ENCODE peak calls at places on chromosome 17, in eight cellular contexts. P is MV-4-11; H is Ammon's horn; D is AML-193; N is stimulated activated CD4-positive, alpha-beta T cell treated with anti-CD3 and anti-CD28 coated beads, Interleukin-1b, Interleukin-23, amount 100 ng/mL, for 24 hours; K is Calu3; Q is activated naive CD8-positive, alpha-beta T cell treated with anti-CD3 and anti-CD28 coated beads for 36 hours; T is fibroblast of the aortic adventitia. A is an unnamed sample.

GRCh38 chr17:32289454-32289853 is 23.8 kb downstream of the RHBDL3 start:
- DNase-seq in P (no peak), H (no peak), D (no peak), N (no peak), K (no peak), Q (no peak), T (no peak), A (no peak)

GRCh38 chr17:48123111-48123510 is 15.5 kb downstream of the SNX11 start:
- DNase-seq in P (no peak), H (peak), D (no peak), N (no peak), K (no peak), Q (no peak), T (no peak), A (no peak)

GRCh38 chr17:28592260-28592659 is 6.6 kb downstream of the SPAG5 start:
- DNase-seq in P (no peak), H (no peak), D (no peak), N (no peak), K (no peak), Q (no peak), T (no peak), A (no peak)

GRCh38 chr17:50167371-50167770 is 1.6 kb downstream of the SGCA start:
- DNase-seq in P (no peak), H (no peak), D (no peak), N (no peak), K (no peak), Q (no peak), T (no peak), A (no peak)

GRCh38 chr17:62797959-62798358 is 10.2 kb downstream of the MARCHF10 start:
- DNase-seq in P (no peak), H (no peak), D (no peak), N (no peak), K (no peak), Q (no peak), T (no peak), A (no peak)

GRCh38 chr17:83189673-83190385 is 110.4 kb downstream of the METRNL start:
- DNase-seq in P (no peak), H (no peak), D (no peak), N (no peak), K (no peak), Q (no peak), T (peak), A (peak)

GRCh38 chr17:60223456-60223855 is 73.7 kb downstream of the CA4 start:
- DNase-seq in P (no peak), H (no peak), D (no peak), N (no peak), K (no peak), Q (no peak), T (no peak), A (no peak)

GRCh38 chr17:18006495-18007239 is 32.3 kb downstream of the ATPAF2 start:
- DNase-seq in P (no peak), H (no peak), D (no peak), N (no peak), K (no peak), Q (no peak), T (no peak), A (no peak)

GRCh38 chr17:81512560-81512983 is at the start of gene ACTG1:
- DNase-seq in P (peak), H (peak), D (peak), N (peak), K (peak), Q (peak), T (peak), A (peak)

GRCh38 chr17:49055181-49055927 is 58.2 kb downstream of the IGF2BP1 start:
- DNase-seq in P (no peak), H (no peak), D (no peak), N (no peak), K (no peak), Q (no peak), T (no peak), A (no peak)

GRCh38 chr17:22310717-22311686 is 618.7 kb downstream of the KCNJ18 start:
- DNase-seq in P (no peak), H (no peak), D (no peak), N (no peak), K (no peak), Q (no peak), T (no peak), A (no peak)

GRCh38 chr17:1360975-1361374 is 39.0 kb downstream of the YWHAE start:
- DNase-seq in P (no peak), H (no peak), D (no peak), N (no peak), K (no peak), Q (peak), T (no peak), A (no peak)

GRCh38 chr17:59387351-59388069 is 56.1 kb downstream of the YPEL2 start:
- DNase-seq in P (no peak), H (no peak), D (no peak), N (no peak), K (no peak), Q (no peak), T (peak), A (no peak)

GRCh38 chr17:76667786-76668453 is 24.4 kb upstream of the ST6GALNAC1 start:
- DNase-seq in P (no peak), H (no peak), D (no peak), N (no peak), K (no peak), Q (no peak), T (no peak), A (peak)

GRCh38 chr17:82315703-82316358 is 1.6 kb downstream of the CD7 start:
- DNase-seq in P (no peak), H (no peak), D (no peak), N (no peak), K (no peak), Q (peak), T (no peak), A (no peak)

GRCh38 chr17:2851615-2852014 is 55.4 kb downstream of the RAP1GAP2 start:
- DNase-seq in P (no peak), H (no peak), D (no peak), N (no peak), K (no peak), Q (no peak), T (no peak), A (no peak)

GRCh38 chr17:64178011-64178825 is 48.3 kb upstream of the ERN1 start:
- DNase-seq in P (no peak), H (no peak), D (no peak), N (no peak), K (no peak), Q (no peak), T (no peak), A (no peak)

GRCh38 chr17:38748329-38749221 is at the start of gene PCGF2:
- DNase-seq in P (no peak), H (peak), D (no peak), N (no peak), K (peak), Q (no peak), T (peak), A (peak)

GRCh38 chr17:41836550-41837196 is 641 bp upstream of the NT5C3B start:
- DNase-seq in P (no peak), H (no peak), D (no peak), N (no peak), K (no peak), Q (no peak), T (no peak), A (no peak)

GRCh38 chr17:40124279-40125141 is 2.7 kb downstream of the MSL1 start:
- DNase-seq in P (no peak), H (peak), D (peak), N (no peak), K (peak), Q (no peak), T (peak), A (no peak)

GRCh38 chr17:6599364-6599763 is 41.1 kb downstream of the KIAA0753 start:
- DNase-seq in P (peak), H (peak), D (peak), N (no peak), K (no peak), Q (no peak), T (no peak), A (no peak)

GRCh38 chr17:2250140-2251095 is 53.2 kb downstream of the SMG6 start:
- DNase-seq in P (no peak), H (no peak), D (no peak), N (no peak), K (no peak), Q (peak), T (no peak), A (peak)

GRCh38 chr17:72376486-72377345 is 255.9 kb downstream of the SOX9 start:
- DNase-seq in P (peak), H (peak), D (no peak), N (no peak), K (no peak), Q (no peak), T (peak), A (no peak)

GRCh38 chr17:75521290-75521689 is 4.2 kb upstream of the LLGL2 start:
- DNase-seq in P (no peak), H (no peak), D (no peak), N (no peak), K (no peak), Q (no peak), T (no peak), A (no peak)

GRCh38 chr17:38322156-38322779 is 21.5 kb downstream of the GPR179 start:
- DNase-seq in P (peak), H (peak), D (peak), N (peak), K (peak), Q (peak), T (peak), A (peak)

GRCh38 chr17:8916470-8916869 is 49.0 kb upstream of the PIK3R6 start:
- DNase-seq in P (peak), H (no peak), D (no peak), N (no peak), K (no peak), Q (no peak), T (no peak), A (no peak)

GRCh38 chr17:50532452-50533024 is at the start of gene EPN3:
- DNase-seq in P (no peak), H (no peak), D (no peak), N (no peak), K (peak), Q (no peak), T (no peak), A (peak)

GRCh38 chr17:78263063-78263735 is 31.8 kb downstream of the TMEM235 start:
- DNase-seq in P (peak), H (no peak), D (no peak), N (no peak), K (no peak), Q (no peak), T (no peak), A (peak)

GRCh38 chr17:82446649-82447048 is 3.9 kb downstream of the CYBC1 start:
- DNase-seq in P (no peak), H (no peak), D (no peak), N (no peak), K (no peak), Q (no peak), T (no peak), A (no peak)

GRCh38 chr17:65594585-65594940 is 33.1 kb upstream of the AXIN2 start:
- DNase-seq in P (no peak), H (no peak), D (no peak), N (no peak), K (no peak), Q (no peak), T (peak), A (no peak)

GRCh38 chr17:80559688-80560290 is 15.2 kb downstream of the RPTOR start:
- DNase-seq in P (peak), H (no peak), D (no peak), N (no peak), K (no peak), Q (no peak), T (peak), A (no peak)

GRCh38 chr17:45834471-45835396 is 9.9 kb upstream of the SPPL2C start:
- DNase-seq in P (no peak), H (no peak), D (no peak), N (no peak), K (no peak), Q (no peak), T (no peak), A (no peak)

GRCh38 chr17:16900288-16900882 is 71.5 kb downstream of the TNFRSF13B start:
- DNase-seq in P (no peak), H (no peak), D (no peak), N (no peak), K (no peak), Q (no peak), T (no peak), A (no peak)

GRCh38 chr17:49002331-49002730 is 5.1 kb downstream of the IGF2BP1 start:
- DNase-seq in P (no peak), H (no peak), D (no peak), N (no peak), K (no peak), Q (no peak), T (no peak), A (no peak)

GRCh38 chr17:35588196-35588920 is 1.2 kb downstream of the AP2B1 start:
- DNase-seq in P (no peak), H (no peak), D (peak), N (no peak), K (peak), Q (no peak), T (peak), A (no peak)

GRCh38 chr17:44210342-44211192 is 8.9 kb downstream of the UBTF start:
- DNase-seq in P (peak), H (peak), D (peak), N (peak), K (no peak), Q (peak), T (peak), A (peak)

GRCh38 chr17:22267019-22267418 is 574.7 kb downstream of the KCNJ18 start:
- DNase-seq in P (no peak), H (no peak), D (no peak), N (no peak), K (no peak), Q (no peak), T (no peak), A (no peak)

GRCh38 chr17:80726558-80727408 is 182.1 kb downstream of the RPTOR start:
- DNase-seq in P (no peak), H (no peak), D (no peak), N (no peak), K (no peak), Q (no peak), T (no peak), A (no peak)